ENCODE peak calls at places on chromosomes 12 and 14, in eight cellular contexts. One of them, this sample, is unnamed.

GRCh38 chr14:92724516-92725340 is 23.7 kb downstream of the LGMN start:
- DNase-seq in HT1080: no peak
- DNase-seq in A549: peak
- DNase-seq in left kidney: no peak
- DNase-seq in C1 segment of cervical spinal cord: no peak
- DNase-seq in stomach: peak
- DNase-seq in foreskin fibroblast: no peak
- DNase-seq in DMS53: no peak
- DNase-seq in this sample: no peak

GRCh38 chr14:75317148-75317547 is 38.5 kb downstream of the FOS start:
- DNase-seq in HT1080: no peak
- DNase-seq in A549: no peak
- DNase-seq in left kidney: no peak
- DNase-seq in C1 segment of cervical spinal cord: no peak
- DNase-seq in stomach: no peak
- DNase-seq in foreskin fibroblast: no peak
- DNase-seq in DMS53: no peak
- DNase-seq in this sample: no peak

GRCh38 chr14:91253795-91254323 is 9.4 kb upstream of the GPR68 start:
- DNase-seq in HT1080: no peak
- DNase-seq in A549: no peak
- DNase-seq in left kidney: peak
- DNase-seq in C1 segment of cervical spinal cord: no peak
- DNase-seq in stomach: no peak
- DNase-seq in foreskin fibroblast: no peak
- DNase-seq in DMS53: peak
- DNase-seq in this sample: no peak

GRCh38 chr14:100810861-100811461 is 15.0 kb upstream of the MEG3 start:
- DNase-seq in HT1080: peak
- DNase-seq in A549: no peak
- DNase-seq in left kidney: no peak
- DNase-seq in C1 segment of cervical spinal cord: no peak
- DNase-seq in stomach: no peak
- DNase-seq in foreskin fibroblast: no peak
- DNase-seq in DMS53: no peak
- DNase-seq in this sample: no peak

GRCh38 chr12:53174881-53175491 is 5.5 kb upstream of the ZNF740 start:
- DNase-seq in HT1080: peak
- DNase-seq in A549: peak
- DNase-seq in left kidney: no peak
- DNase-seq in C1 segment of cervical spinal cord: no peak
- DNase-seq in stomach: no peak
- DNase-seq in foreskin fibroblast: peak
- DNase-seq in DMS53: peak
- DNase-seq in this sample: no peak

GRCh38 chr12:1616233-1617066 is 12.6 kb upstream of the WNT5B start:
- DNase-seq in HT1080: no peak
- DNase-seq in A549: no peak
- DNase-seq in left kidney: no peak
- DNase-seq in C1 segment of cervical spinal cord: no peak
- DNase-seq in stomach: no peak
- DNase-seq in foreskin fibroblast: no peak
- DNase-seq in DMS53: no peak
- DNase-seq in this sample: no peak

GRCh38 chr12:89156862-89157262 is 195.4 kb downstream of the DUSP6 start:
- DNase-seq in HT1080: peak
- DNase-seq in A549: no peak
- DNase-seq in left kidney: no peak
- DNase-seq in C1 segment of cervical spinal cord: no peak
- DNase-seq in stomach: no peak
- DNase-seq in foreskin fibroblast: peak
- DNase-seq in DMS53: no peak
- DNase-seq in this sample: no peak

GRCh38 chr12:15227004-15227679 is 5.9 kb upstream of the RERG start:
- DNase-seq in HT1080: peak
- DNase-seq in A549: peak
- DNase-seq in left kidney: peak
- DNase-seq in C1 segment of cervical spinal cord: no peak
- DNase-seq in stomach: peak
- DNase-seq in foreskin fibroblast: peak
- DNase-seq in DMS53: peak
- DNase-seq in this sample: no peak

GRCh38 chr12:100404769-100405407 is 48.0 kb downstream of the SLC17A8 start:
- DNase-seq in HT1080: no peak
- DNase-seq in A549: peak
- DNase-seq in left kidney: peak
- DNase-seq in C1 segment of cervical spinal cord: no peak
- DNase-seq in stomach: peak
- DNase-seq in foreskin fibroblast: peak
- DNase-seq in DMS53: peak
- DNase-seq in this sample: no peak

GRCh38 chr12:29970501-29970900 is 186.8 kb upstream of the TMTC1 start:
- DNase-seq in HT1080: no peak
- DNase-seq in A549: no peak
- DNase-seq in left kidney: no peak
- DNase-seq in C1 segment of cervical spinal cord: no peak
- DNase-seq in stomach: no peak
- DNase-seq in foreskin fibroblast: no peak
- DNase-seq in DMS53: peak
- DNase-seq in this sample: no peak

This sample was measured in effector CD8-positive, alpha-beta T cell.